ENCODE peak calls at places on chromosomes 16 and 17, in six cellular contexts. U is stomach; O is CD8-positive, alpha-beta T cell; R is dorsolateral prefrontal cortex; T is fibroblast of lung; M is central memory CD4-positive, alpha-beta T cell. H is an unnamed sample.

GRCh38 chr17:40433551-40434384 is 9.5 kb upstream of the IGFBP4 start:
- DNase-seq in U (no peak), O (no peak), R (no peak), T (no peak), M (no peak), H (no peak)

GRCh38 chr17:81517339-81518112 is 4.9 kb upstream of the ACTG1 start:
- DNase-seq in U (no peak), O (no peak), R (no peak), T (no peak), M (no peak), H (no peak)

GRCh38 chr16:75899163-75899562 is 172.9 kb upstream of the CPHXL start:
- DNase-seq in U (no peak), O (no peak), R (no peak), T (no peak), M (no peak), H (no peak)

GRCh38 chr16:58442547-58442946 is 50.3 kb downstream of the GINS3 start:
- DNase-seq in U (no peak), O (no peak), R (no peak), T (no peak), M (no peak), H (no peak)

GRCh38 chr16:28925386-28926228 is 569 bp upstream of the RABEP2 start:
- DNase-seq in U (peak; percentile 62), O (peak; percentile 66), R (peak; percentile 39), T (peak; percentile 81), M (peak; percentile 85), H (peak; percentile 83)

GRCh38 chr16:861446-861845 is 60.9 kb upstream of the GNG13 start:
- DNase-seq in U (no peak), O (no peak), R (no peak), T (no peak), M (no peak), H (no peak)

GRCh38 chr16:2856061-2856670 is 1.8 kb downstream of the PRSS22 start:
- DNase-seq in U (peak; percentile 72), O (no peak), R (no peak), T (no peak), M (no peak), H (no peak)

GRCh38 chr17:80773243-80773991 is 218.2 kb upstream of the CHMP6 start:
- DNase-seq in U (no peak), O (no peak), R (peak; percentile 87), T (peak; percentile 66), M (no peak), H (no peak)

GRCh38 chr16:65070831-65071230 is 51.0 kb downstream of the CDH11 start:
- DNase-seq in U (peak; percentile 26), O (no peak), R (peak; percentile 88), T (peak; percentile 98), M (no peak), H (no peak)

GRCh38 chr17:18323007-18323406 is 7.9 kb downstream of the SMCR8 start:
- DNase-seq in U (no peak), O (no peak), R (no peak), T (no peak), M (no peak), H (no peak)

GRCh38 chr17:74096456-74096855 is 107.0 kb upstream of the RPL38 start:
- DNase-seq in U (no peak), O (no peak), R (no peak), T (no peak), M (no peak), H (no peak)

H was measured in activated T-helper 2 cell treated with anti-CD3 and anti-CD28 coated beads, Interferon-gamma antibody, Interleukin-2, Interleukin-4, amounts not matched to agents 10 μg/mL and 5 μg/mL and 100 μg/mL, durations not matched to agents 14 hours and 24 hours and 36 hours.